ENCODE peak calls at places on chromosome 17, in seven cellular contexts. S is stomach, E is GM12878, Q is K562, G is transverse colon, T is SK-N-SH, M is sigmoid colon. H is an unnamed sample.
A peak's percentile ranks its signal among the peaks of the same experiment; 100 is the strongest.

GRCh38 chr17:79046501-79047280 is 22.7 kb downstream of the C1QTNF1 start:
- DNase-seq in S (no peak), E (no peak), Q (no peak), G (no peak), T (peak; percentile 92), M (peak; percentile 87), H (no peak)

GRCh38 chr17:81381632-81382577 is 13.4 kb upstream of the BAHCC1 start:
- DNase-seq in S (no peak), E (no peak), Q (no peak), G (no peak), T (no peak), M (no peak), H (peak; percentile 69)

GRCh38 chr17:80504671-80505413 is 28.4 kb upstream of the NPTX1 start:
- DNase-seq in S (no peak), E (no peak), Q (no peak), G (no peak), T (no peak), M (no peak), H (no peak)

GRCh38 chr17:57484826-57485565 is 228.7 kb downstream of the MSI2 start:
- DNase-seq in S (no peak), E (no peak), Q (no peak), G (no peak), T (no peak), M (no peak), H (no peak)

GRCh38 chr17:10699861-10700260 is 2.5 kb downstream of the ADPRM start:
- DNase-seq in S (no peak), E (no peak), Q (no peak), G (no peak), T (no peak), M (no peak), H (no peak)

GRCh38 chr17:77609553-77610517 is 348.7 kb upstream of the TNRC6C start:
- DNase-seq in S (no peak), E (peak; percentile 43), Q (no peak), G (peak; percentile 20), T (no peak), M (peak; percentile 78), H (no peak)

GRCh38 chr17:56707312-56708219 is 114.1 kb downstream of the NOG start:
- DNase-seq in S (no peak), E (no peak), Q (no peak), G (no peak), T (no peak), M (no peak), H (no peak)

GRCh38 chr17:3935140-3935542 is 18.9 kb upstream of the P2RX1 start:
- DNase-seq in S (peak; percentile 87), E (no peak), Q (peak; percentile 45), G (peak; percentile 81), T (peak; percentile 75), M (no peak), H (peak; percentile 83)

GRCh38 chr17:74738051-74738996 is 1.3 kb downstream of the RAB37 start:
- DNase-seq in S (peak; percentile 65), E (peak; percentile 60), Q (peak; percentile 18), G (peak; percentile 76), T (no peak), M (no peak), H (no peak)

GRCh38 chr17:64491034-64491860 is 5.6 kb downstream of the POLG2 start:
- DNase-seq in S (no peak), E (no peak), Q (no peak), G (peak; percentile 37), T (no peak), M (no peak), H (no peak)

GRCh38 chr17:31513731-31514427 is 122.4 kb downstream of the RAB11FIP4 start:
- DNase-seq in S (no peak), E (no peak), Q (no peak), G (no peak), T (no peak), M (no peak), H (no peak)

GRCh38 chr17:70464995-70465394 is 295.7 kb downstream of the KCNJ2 start:
- DNase-seq in S (no peak), E (no peak), Q (no peak), G (no peak), T (no peak), M (no peak), H (no peak)

GRCh38 chr17:74466111-74466784 is at the start of gene CD300A:
- DNase-seq in S (peak; percentile 54), E (no peak), Q (no peak), G (no peak), T (no peak), M (no peak), H (peak; percentile 60)

GRCh38 chr17:35051183-35051578 is 12.3 kb downstream of the RFFL start:
- DNase-seq in S (no peak), E (no peak), Q (peak; percentile 59), G (peak; percentile 20), T (no peak), M (no peak), H (peak; percentile 26)

GRCh38 chr17:44672479-44673093 is 16.3 kb downstream of the MEIOC start:
- DNase-seq in S (no peak), E (no peak), Q (peak; percentile 26), G (no peak), T (peak; percentile 34), M (no peak), H (no peak)

GRCh38 chr17:17989618-17990017 is 17.0 kb downstream of the DRC3 start:
- DNase-seq in S (no peak), E (no peak), Q (no peak), G (no peak), T (no peak), M (no peak), H (no peak)

GRCh38 chr17:45146166-45146565 is 2.1 kb upstream of the HEXIM1 start:
- DNase-seq in S (no peak), E (no peak), Q (no peak), G (no peak), T (no peak), M (peak; percentile 71), H (no peak)

GRCh38 chr17:50094243-50094752 is 853 bp upstream of the PDK2 start:
- DNase-seq in S (peak; percentile 95), E (peak; percentile 41), Q (peak; percentile 84), G (peak; percentile 94), T (peak; percentile 91), M (peak; percentile 95), H (no peak)

GRCh38 chr17:8859804-8860430 is 7.6 kb downstream of the PIK3R6 start:
- DNase-seq in S (no peak), E (no peak), Q (no peak), G (no peak), T (no peak), M (no peak), H (no peak)

GRCh38 chr17:73643012-73643845 is 1.0 kb downstream of the SDK2 start:
- DNase-seq in S (peak; percentile 17), E (no peak), Q (no peak), G (peak; percentile 34), T (peak; percentile 85), M (no peak), H (peak; percentile 88)

GRCh38 chr17:17520599-17521232 is 24.5 kb upstream of the RASD1 start:
- DNase-seq in S (no peak), E (no peak), Q (no peak), G (no peak), T (no peak), M (no peak), H (peak; percentile 72)

GRCh38 chr17:50265690-50266306 is 8.5 kb upstream of the TMEM92 start:
- DNase-seq in S (no peak), E (no peak), Q (peak; percentile 4), G (no peak), T (peak; percentile 55), M (no peak), H (no peak)

GRCh38 chr17:39852239-39852638 is 11.9 kb downstream of the IKZF3 start:
- DNase-seq in S (no peak), E (no peak), Q (peak; percentile 26), G (no peak), T (no peak), M (no peak), H (no peak)
- TF ChIP-seq POLR2AphosphoS5 in S (no peak), E (peak; percentile 59), Q (no peak), G (no peak), T (no peak), M (no peak), H (no peak)

GRCh38 chr17:76264755-76265623 is at the start of gene UBALD2:
- DNase-seq in S (peak; percentile 100), E (peak; percentile 99), Q (peak; percentile 99), G (peak; percentile 99), T (peak; percentile 100), M (peak; percentile 100), H (peak; percentile 100)
- TF ChIP-seq EP300 in S (no peak), E (peak; percentile 91), Q (peak; percentile 8), G (no peak), T (peak; percentile 64), M (no peak), H (peak; percentile 32)

DNA sequence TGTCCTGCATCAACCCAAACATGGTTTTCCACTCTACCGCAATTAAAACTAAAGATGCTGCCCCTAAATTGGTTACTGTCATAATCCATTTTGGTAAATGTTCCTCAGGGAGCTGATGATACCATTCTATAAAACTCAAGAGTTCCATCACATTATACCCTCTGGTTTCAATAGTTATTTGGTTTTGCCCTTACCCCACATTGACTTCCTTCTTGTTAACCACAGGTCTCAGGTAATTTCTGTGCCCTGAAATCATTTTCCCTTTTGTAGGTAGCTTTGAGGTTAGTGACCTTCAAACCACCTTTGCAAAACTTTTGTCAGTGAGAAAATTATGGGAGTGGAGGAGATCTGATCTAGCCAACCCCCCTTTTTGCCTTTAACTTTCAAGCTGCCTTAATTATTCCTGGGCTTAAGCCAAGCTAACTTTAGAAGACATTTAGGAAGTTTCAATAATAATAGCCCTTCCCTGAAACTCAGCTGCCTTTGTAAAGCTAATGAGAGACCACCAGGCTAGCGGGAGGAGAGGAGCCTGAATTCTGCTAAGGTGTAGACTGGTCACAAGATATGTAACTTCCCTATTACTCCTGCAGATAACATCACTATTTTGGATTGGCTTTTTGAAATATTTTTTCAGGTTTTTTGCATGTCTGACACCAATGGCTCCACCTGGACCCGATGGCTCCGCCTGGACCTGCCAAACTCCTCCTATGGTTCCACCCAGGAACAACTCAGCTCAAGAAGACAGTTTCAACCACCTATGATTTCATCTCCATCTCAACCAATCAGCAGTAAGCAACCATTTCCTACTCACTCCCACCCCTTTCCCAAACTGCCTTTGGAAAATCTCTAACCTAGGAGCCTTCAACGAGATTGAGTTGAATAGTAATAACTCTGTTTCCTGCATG is 224.9 kb downstream of the HS3ST3B1 start:
- DNase-seq in S (no peak), E (no peak), Q (no peak), G (no peak), T (no peak), M (no peak), H (no peak)
- TF ChIP-seq POLR2AphosphoS5 in S (no peak), E (no peak), Q (no peak), G (no peak), T (no peak), M (no peak), H (no peak)

DNA sequence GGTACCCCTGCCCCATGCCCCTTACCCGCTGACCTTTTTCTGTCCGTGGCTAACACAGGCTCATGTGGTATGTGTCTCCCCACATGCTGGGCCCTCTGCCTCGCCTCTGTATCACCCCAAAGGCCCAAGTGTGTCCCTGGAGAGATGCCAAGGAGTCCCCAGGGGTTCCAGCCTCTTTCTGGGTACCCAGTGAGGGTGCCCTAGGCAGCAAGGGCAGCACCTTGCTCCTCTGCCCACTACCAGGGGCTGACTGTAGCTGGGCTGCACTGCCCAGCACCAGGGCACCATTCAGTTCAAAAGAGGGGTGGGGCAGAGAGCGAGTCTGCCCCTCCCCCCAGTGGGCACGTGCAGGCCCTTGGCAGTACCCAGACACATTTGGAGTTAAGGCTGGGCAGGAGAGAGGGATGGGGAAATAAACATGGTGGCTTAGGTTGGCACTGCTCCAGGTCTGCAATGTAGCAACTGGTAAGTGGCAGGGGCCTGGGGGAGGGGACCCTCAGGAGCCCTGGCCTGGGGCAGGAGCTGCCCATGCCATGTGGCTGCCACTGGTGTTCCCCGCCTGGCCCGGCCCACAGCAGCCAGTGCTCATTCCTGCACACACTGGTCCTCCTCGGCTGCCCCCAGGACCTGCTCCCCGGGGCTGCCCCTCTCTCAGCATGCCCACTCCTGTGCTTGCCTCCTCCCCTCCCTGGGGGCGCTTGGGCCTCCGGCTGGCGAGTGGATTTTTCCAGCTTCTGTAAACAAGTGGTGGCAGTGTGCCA is 9.1 kb downstream of the THRA start:
- DNase-seq in S (peak; percentile 95), E (no peak), Q (no peak), G (peak; percentile 89), T (peak; percentile 79), M (peak; percentile 97), H (peak; percentile 86)
- TF ChIP-seq EP300 in S (no peak), E (no peak), Q (no peak), G (peak; percentile 41), T (no peak), M (peak; percentile 83), H (no peak)